ENCODE peak calls at places on chromosomes 4 and X, in five cellular contexts. G is retina; V is stimulated activated CD4-positive, alpha-beta T cell treated with anti-CD3 and anti-CD28 coated beads, Interleukin-4, amount 100 ng/mL, for 48 hours; J is activated naive CD4-positive, alpha-beta T cell treated with anti-CD3 and anti-CD28 coated beads, Interleukin-2, amount 10 ng/mL, durations not matched to agents 7 days and 5 days; D is NCI-H2081. N is an unnamed sample.

GRCh38 chr4:117164338-117164737 is 79.0 kb upstream of the TRAM1L1 start:
- DNase-seq in G (no peak), V (no peak), J (no peak), D (no peak), N (no peak)

GRCh38 chr4:48603366-48604003 is 113.4 kb downstream of the ZAR1 start:
- DNase-seq in G (no peak), V (no peak), J (no peak), D (no peak), N (no peak)

GRCh38 chrX:23919706-23920320 is 12.0 kb downstream of the CXorf58 start:
- DNase-seq in G (no peak), V (no peak), J (no peak), D (no peak), N (no peak)

GRCh38 chr4:106818764-106819163 is 217.3 kb downstream of the DKK2 start:
- DNase-seq in G (no peak), V (no peak), J (no peak), D (no peak), N (no peak)

GRCh38 chr4:87232241-87232640 is 11.8 kb upstream of the KLHL8 start:
- DNase-seq in G (no peak), V (no peak), J (no peak), D (no peak), N (no peak)

GRCh38 chr4:92387459-92388069 is 83.8 kb downstream of the GRID2 start:
- DNase-seq in G (peak), V (no peak), J (no peak), D (peak), N (no peak)

GRCh38 chrX:76202471-76202870 is 29.6 kb downstream of the PBDC1 start:
- DNase-seq in G (no peak), V (no peak), J (no peak), D (no peak), N (no peak)

GRCh38 chr4:140568507-140569306 is at the start of gene UCP1:
- DNase-seq in G (peak), V (no peak), J (no peak), D (no peak), N (no peak)

GRCh38 chrX:150548684-150549083 is 19.7 kb upstream of the MTM1 start:
- DNase-seq in G (no peak), V (no peak), J (no peak), D (no peak), N (no peak)

GRCh38 chr4:85963231-85963630 is 396.6 kb downstream of the MAPK10 start:
- DNase-seq in G (no peak), V (no peak), J (no peak), D (no peak), N (no peak)

GRCh38 chrX:45274576-45274975 is 73.9 kb upstream of the DIPK2B start:
- DNase-seq in G (no peak), V (no peak), J (no peak), D (no peak), N (no peak)

GRCh38 chrX:18133605-18134004 is 87.1 kb downstream of the BEND2 start:
- DNase-seq in G (peak), V (no peak), J (no peak), D (no peak), N (no peak)

GRCh38 chrX:71212536-71212935 is 10.5 kb upstream of the GJB1 start:
- DNase-seq in G (no peak), V (no peak), J (no peak), D (no peak), N (no peak)

GRCh38 chr4:148782284-148782683 is 340.1 kb upstream of the NR3C2 start:
- DNase-seq in G (no peak), V (no peak), J (no peak), D (no peak), N (no peak)

GRCh38 chrX:48800574-48801280 is 1.1 kb upstream of the HDAC6 start:
- DNase-seq in G (no peak), V (no peak), J (peak), D (no peak), N (no peak)

GRCh38 chr4:16532240-16532990 is 306.1 kb upstream of the TAPT1 start:
- DNase-seq in G (no peak), V (no peak), J (no peak), D (no peak), N (no peak)

GRCh38 chr4:132809298-132810032 is 339.6 kb upstream of the PCDH10 start:
- DNase-seq in G (peak), V (no peak), J (no peak), D (no peak), N (no peak)

GRCh38 chr4:2961411-2962098 is 1.7 kb downstream of the NOP14 start:
- DNase-seq in G (peak), V (no peak), J (peak), D (peak), N (no peak)

GRCh38 chr4:52103314-52103713 is 52.2 kb downstream of the SPATA18 start:
- DNase-seq in G (no peak), V (no peak), J (no peak), D (peak), N (no peak)

GRCh38 chr4:61214680-61215079 is 14.6 kb downstream of the ADGRL3 start:
- DNase-seq in G (no peak), V (no peak), J (no peak), D (no peak), N (no peak)

GRCh38 chr4:156255608-156256007 is 301.9 kb upstream of the CTSO start:
- DNase-seq in G (no peak), V (no peak), J (no peak), D (peak), N (no peak)

GRCh38 chr4:1987296-1987695 is 21.5 kb downstream of the NELFA start:
- DNase-seq in G (no peak), V (no peak), J (no peak), D (no peak), N (no peak)

GRCh38 chr4:118589471-118590055 is 95.6 kb upstream of the METTL14 start:
- DNase-seq in G (no peak), V (no peak), J (no peak), D (no peak), N (no peak)

N was measured in NCI-H1048.